ENCODE peak calls at places on chromosomes 1 and 21, in four cellular contexts. R is astrocyte of the spinal cord, L is fibroblast of the aortic adventitia, U is psoas muscle. X is an unnamed sample.

GRCh38 chr1:212916395-212917133 is 33.8 kb upstream of the VASH2 start:
- DNase-seq in R (peak), L (peak), U (peak), X (no peak)

GRCh38 chr1:32695098-32695904 is 7.3 kb downstream of the SYNC start:
- DNase-seq in R (peak), L (peak), U (peak), X (peak)

GRCh38 chr1:147600119-147601111 is 59.1 kb downstream of the BCL9 start:
- DNase-seq in R (peak), L (peak), U (no peak), X (peak)

GRCh38 chr1:205013683-205014367 is 29.2 kb upstream of the CNTN2 start:
- DNase-seq in R (no peak), L (peak), U (no peak), X (no peak)

GRCh38 chr1:1431845-1432565 is 3.5 kb upstream of the VWA1 start:
- DNase-seq in R (no peak), L (no peak), U (peak), X (no peak)

GRCh38 chr1:59008599-59009347 is 224.9 kb upstream of the JUN start:
- DNase-seq in R (no peak), L (peak), U (peak), X (no peak)

GRCh38 chr1:229664133-229664689 is 38.2 kb downstream of the URB2 start:
- DNase-seq in R (peak), L (no peak), U (peak), X (no peak)

GRCh38 chr1:86429830-86430229 is 5.9 kb downstream of the CLCA2 start:
- DNase-seq in R (peak), L (peak), U (no peak), X (peak)

GRCh38 chr1:184056921-184057496 is 5.5 kb downstream of the TSEN15 start:
- DNase-seq in R (peak), L (peak), U (no peak), X (peak)

GRCh38 chr21:37528150-37528937 is 161.8 kb downstream of the DYRK1A start:
- DNase-seq in R (no peak), L (no peak), U (no peak), X (no peak)

GRCh38 chr1:29634324-29635072 is 398.2 kb downstream of the PTPRU start:
- DNase-seq in R (no peak), L (no peak), U (no peak), X (no peak)

GRCh38 chr1:7932524-7933149 is 8.0 kb downstream of the TNFRSF9 start:
- DNase-seq in R (no peak), L (no peak), U (no peak), X (no peak)

GRCh38 chr21:44300262-44300959 is 558 bp downstream of the PFKL start:
- DNase-seq in R (peak), L (peak), U (peak), X (peak)

GRCh38 chr1:235073968-235074334 is 54.7 kb downstream of the TOMM20 start:
- DNase-seq in R (no peak), L (no peak), U (no peak), X (no peak)

GRCh38 chr1:187689137-187689536 is 860.4 kb downstream of the PLA2G4A start:
- DNase-seq in R (peak), L (peak), U (no peak), X (peak)

GRCh38 chr1:53837924-53838653 is at the start of gene NDC1:
- DNase-seq in R (peak), L (peak), U (peak), X (peak)
- TF ChIP-seq CTCF in R (peak), L (no peak), U (peak), X (peak)

GRCh38 chr21:41957991-41958766 is 4.4 kb upstream of the C2CD2 start:
- DNase-seq in R (peak), L (peak), U (peak), X (peak)
- TF ChIP-seq CTCF in R (peak), L (peak), U (peak), X (peak)

GRCh38 chr1:107965112-107965991 is at the start of gene VAV3:
- DNase-seq in R (peak), L (peak), U (peak), X (no peak)
- TF ChIP-seq CTCF in R (no peak), L (peak), U (no peak), X (no peak)

GRCh38 chr1:93631626-93632365 is 49.8 kb downstream of the BCAR3 start:
- DNase-seq in R (no peak), L (no peak), U (no peak), X (no peak)
- TF ChIP-seq CTCF in R (peak), L (peak), U (peak), X (peak)

DNA sequence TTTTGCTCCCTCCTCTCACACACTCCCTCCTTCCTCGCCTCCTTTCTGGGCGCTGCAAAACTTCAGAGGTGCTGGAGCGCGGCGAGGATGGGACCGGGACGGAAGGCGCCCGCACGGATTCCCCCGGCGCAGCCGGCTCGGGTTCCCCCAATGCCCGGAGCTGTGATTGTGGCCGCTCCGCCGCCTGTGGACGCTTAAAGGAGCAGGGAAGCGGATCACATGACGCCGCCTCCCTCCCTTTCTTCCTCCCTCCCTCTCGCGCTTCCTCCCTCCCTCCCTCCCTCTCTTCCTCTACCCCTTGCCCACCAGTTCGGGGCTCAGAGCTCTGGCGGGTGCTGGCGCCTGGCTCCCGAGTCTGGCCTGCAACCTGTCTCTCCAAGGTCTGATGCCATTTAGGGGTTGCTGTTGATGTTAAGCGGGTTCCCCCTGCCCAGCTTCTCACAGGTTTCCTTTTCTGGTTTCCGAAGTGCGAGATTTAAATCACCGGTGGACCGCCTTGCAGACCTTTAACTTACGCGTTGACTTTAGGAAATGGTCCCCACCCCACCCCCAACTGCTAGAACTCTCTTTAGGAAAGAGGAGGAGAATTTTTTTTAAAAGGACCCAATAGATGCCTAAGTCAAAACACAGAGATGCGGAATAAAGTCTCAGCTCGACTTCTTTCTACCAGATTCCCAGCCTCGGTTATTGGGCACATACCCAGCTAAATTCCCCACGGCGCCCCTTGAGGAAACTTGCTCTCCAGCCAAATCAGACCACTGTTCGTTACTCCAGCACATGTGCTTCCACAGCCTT is at the start of gene WLS:
- DNase-seq in R (peak), L (peak), U (peak), X (peak)
- TF ChIP-seq CTCF in R (peak), L (peak), U (peak), X (no peak)

DNA sequence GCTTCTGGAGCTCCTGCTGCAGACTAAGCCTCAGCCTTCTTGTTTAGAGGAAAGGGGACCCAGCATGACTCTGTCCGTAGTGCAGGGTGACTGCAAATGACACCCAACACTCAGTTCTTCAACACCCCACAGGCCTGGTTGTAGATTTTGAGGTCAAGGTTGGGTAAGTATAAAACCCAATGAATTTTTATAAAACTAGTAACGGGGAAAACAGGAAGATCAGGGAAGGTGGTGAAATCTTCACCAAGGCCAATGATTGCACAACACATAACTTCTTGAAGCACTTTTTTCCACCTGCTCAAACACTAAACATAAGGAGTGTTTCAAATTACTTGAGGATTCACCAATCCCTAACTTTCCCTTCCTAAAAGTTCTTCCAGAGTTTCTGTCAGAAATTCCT is 89.4 kb upstream of the JAK1 start:
- DNase-seq in R (no peak), L (no peak), U (no peak), X (no peak)
- TF ChIP-seq CTCF in R (no peak), L (no peak), U (no peak), X (no peak)

GRCh38 chr1:185652348-185652747 is 81.8 kb upstream of the HMCN1 start:
- DNase-seq in R (no peak), L (no peak), U (no peak), X (no peak)
- TF ChIP-seq CTCF in R (no peak), L (no peak), U (no peak), X (peak)

DNA sequence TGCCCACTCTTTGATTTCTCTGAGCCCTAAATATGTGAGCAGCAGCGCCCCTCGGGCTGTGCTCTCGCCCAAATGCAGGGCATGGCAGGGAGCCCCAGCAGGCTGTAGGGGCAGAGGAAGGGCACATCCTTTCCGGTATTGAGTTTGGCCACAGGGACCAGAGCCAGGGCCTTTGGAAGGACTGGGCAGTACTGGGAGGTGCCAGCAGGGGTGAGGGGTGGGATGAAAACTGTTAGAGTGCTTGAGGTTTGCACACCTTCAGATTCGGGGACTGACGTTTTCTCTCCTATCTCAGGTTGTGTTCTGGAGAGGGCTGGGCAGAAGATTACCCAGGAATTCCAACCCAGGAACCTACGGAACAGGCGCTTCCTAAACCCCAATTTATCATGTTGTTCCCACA is 2.2 kb upstream of the ATP1A2 start:
- DNase-seq in R (no peak), L (no peak), U (no peak), X (no peak)
- TF ChIP-seq CTCF in R (peak), L (no peak), U (peak), X (peak)

GRCh38 chr1:3453891-3454810 is at the start of gene ARHGEF16:
- DNase-seq in R (no peak), L (peak), U (peak), X (no peak)
- TF ChIP-seq CTCF in R (peak), L (peak), U (peak), X (peak)